ENCODE peak calls at places on chromosomes 2 and 18, in four cellular contexts. C is BE2C; U is small intestine; W is Jurkat, Clone E6-1. M is an unnamed sample.

GRCh38 chr2:125822746-125823145 is 833.2 kb upstream of the GYPC start:
- DNase-seq in C (no peak), U (no peak), W (no peak), M (no peak)

GRCh38 chr2:7194950-7195349 is 277.7 kb downstream of the RNF144A start:
- DNase-seq in C (no peak), U (no peak), W (no peak), M (no peak)

GRCh38 chr2:241636182-241636982 is 576 bp downstream of the THAP4 start:
- DNase-seq in C (peak; percentile 62), U (peak; percentile 63), W (no peak), M (no peak)

GRCh38 chr2:26412091-26412673 is 10.5 kb downstream of the DRC1 start:
- DNase-seq in C (no peak), U (peak; percentile 47), W (no peak), M (no peak)

GRCh38 chr2:102041351-102041750 is 49.6 kb downstream of the IL1R2 start:
- DNase-seq in C (no peak), U (peak; percentile 11), W (no peak), M (no peak)

GRCh38 chr2:33363599-33364300 is 112.7 kb upstream of the RASGRP3 start:
- DNase-seq in C (no peak), U (no peak), W (no peak), M (no peak)

GRCh38 chr18:23540867-23541266 is 37.6 kb downstream of the RMC1 start:
- DNase-seq in C (no peak), U (peak; percentile 18), W (peak; percentile 85), M (peak; percentile 49)

GRCh38 chr2:74602553-74603281 is 45.4 kb downstream of the M1AP start:
- DNase-seq in C (no peak), U (no peak), W (no peak), M (no peak)

GRCh38 chr2:149725234-149725633 is 137.7 kb upstream of the MMADHC start:
- DNase-seq in C (no peak), U (no peak), W (no peak), M (no peak)

GRCh38 chr2:5782103-5782502 is 89.9 kb downstream of the SOX11 start:
- DNase-seq in C (no peak), U (no peak), W (no peak), M (no peak)

GRCh38 chr2:214117054-214117453 is 293.8 kb upstream of the VWC2L start:
- DNase-seq in C (no peak), U (no peak), W (no peak), M (no peak)

GRCh38 chr18:75478996-75479870 is 51.7 kb upstream of the SMIM21 start:
- DNase-seq in C (no peak), U (peak; percentile 68), W (peak; percentile 36), M (peak; percentile 15)

GRCh38 chr18:7629416-7629815 is 62.3 kb downstream of the PTPRM start:
- DNase-seq in C (no peak), U (no peak), W (no peak), M (no peak)

GRCh38 chr2:219125886-219126270 is 34.7 kb downstream of the NHEJ1 start:
- DNase-seq in C (no peak), U (no peak), W (no peak), M (no peak)

GRCh38 chr2:56184500-56184996 is 758 bp downstream of the CCDC85A start:
- DNase-seq in C (no peak), U (peak; percentile 5), W (no peak), M (no peak)

GRCh38 chr2:85731606-85732005 is 22.2 kb upstream of the ATOH8 start:
- DNase-seq in C (no peak), U (no peak), W (no peak), M (no peak)

GRCh38 chr2:104851236-104852160 is 2.4 kb upstream of the POU3F3 start:
- DNase-seq in C (no peak), U (no peak), W (no peak), M (no peak)

GRCh38 chr2:1671916-1672315 is 72.4 kb downstream of the PXDN start:
- DNase-seq in C (no peak), U (no peak), W (no peak), M (no peak)

GRCh38 chr2:38284971-38285370 is 92.1 kb downstream of the ATL2 start:
- DNase-seq in C (no peak), U (peak; percentile 59), W (no peak), M (no peak)

GRCh38 chr18:35122586-35123224 is 81.5 kb downstream of the MAPRE2 start:
- DNase-seq in C (peak; percentile 68), U (no peak), W (no peak), M (peak; percentile 3)

GRCh38 chr2:1812926-1813325 is 68.6 kb upstream of the PXDN start:
- DNase-seq in C (no peak), U (no peak), W (no peak), M (no peak)

GRCh38 chr2:46388873-46389272 is 90.5 kb upstream of the TMEM247 start:
- DNase-seq in C (no peak), U (no peak), W (no peak), M (no peak)

GRCh38 chr2:95552911-95553310 is 38.9 kb upstream of the TRIM43 start:
- DNase-seq in C (no peak), U (no peak), W (no peak), M (no peak)

GRCh38 chr18:9389706-9390105 is 55.1 kb downstream of the TWSG1 start:
- DNase-seq in C (no peak), U (no peak), W (no peak), M (no peak)
- H3K4me3 ChIP-seq in C (no peak overlapping the region), U (no peak overlapping the region), W (no peak overlapping the region), M (no peak overlapping the region)

GRCh38 chr2:39667142-39667880 is 1.6 kb downstream of the TMEM178A start:
- DNase-seq in C (no peak), U (no peak), W (no peak), M (no peak)
- H3K4me3 ChIP-seq in C (no peak overlapping the region), U (no peak overlapping the region), W (no peak overlapping the region), M (no peak overlapping the region)

GRCh38 chr2:63049291-63050185 is 1.1 kb upstream of the OTX1 start:
- DNase-seq in C (no peak), U (no peak), W (peak; percentile 33), M (no peak)
- H3K4me3 ChIP-seq in C (peak overlapping the region; percentile 38), U (peak overlapping the region; percentile 49), W (peak overlapping the region; percentile 93), M (peak overlapping the region; percentile 33)

GRCh38 chr2:215417400-215417951 is 18.4 kb downstream of the FN1 start:
- DNase-seq in C (no peak), U (no peak), W (no peak), M (no peak)

GRCh38 chr2:215419769-215420470 is 15.9 kb downstream of the FN1 start:
- DNase-seq in C (no peak), U (no peak), W (no peak), M (no peak)

GRCh38 chr2:215419113-215419512 is 16.8 kb downstream of the FN1 start:
- DNase-seq in C (no peak), U (no peak), W (no peak), M (no peak)

GRCh38 chr2:215416656-215417055 is 19.2 kb downstream of the FN1 start:
- DNase-seq in C (no peak), U (no peak), W (no peak), M (no peak)

GRCh38 chr2:215418064-215418963 is 17.6 kb downstream of the FN1 start:
- DNase-seq in C (no peak), U (no peak), W (no peak), M (no peak)
- H3K4me3 ChIP-seq in C (no peak overlapping the region), U (no peak overlapping the region), W (no peak overlapping the region), M (no peak overlapping the region)

DNA sequence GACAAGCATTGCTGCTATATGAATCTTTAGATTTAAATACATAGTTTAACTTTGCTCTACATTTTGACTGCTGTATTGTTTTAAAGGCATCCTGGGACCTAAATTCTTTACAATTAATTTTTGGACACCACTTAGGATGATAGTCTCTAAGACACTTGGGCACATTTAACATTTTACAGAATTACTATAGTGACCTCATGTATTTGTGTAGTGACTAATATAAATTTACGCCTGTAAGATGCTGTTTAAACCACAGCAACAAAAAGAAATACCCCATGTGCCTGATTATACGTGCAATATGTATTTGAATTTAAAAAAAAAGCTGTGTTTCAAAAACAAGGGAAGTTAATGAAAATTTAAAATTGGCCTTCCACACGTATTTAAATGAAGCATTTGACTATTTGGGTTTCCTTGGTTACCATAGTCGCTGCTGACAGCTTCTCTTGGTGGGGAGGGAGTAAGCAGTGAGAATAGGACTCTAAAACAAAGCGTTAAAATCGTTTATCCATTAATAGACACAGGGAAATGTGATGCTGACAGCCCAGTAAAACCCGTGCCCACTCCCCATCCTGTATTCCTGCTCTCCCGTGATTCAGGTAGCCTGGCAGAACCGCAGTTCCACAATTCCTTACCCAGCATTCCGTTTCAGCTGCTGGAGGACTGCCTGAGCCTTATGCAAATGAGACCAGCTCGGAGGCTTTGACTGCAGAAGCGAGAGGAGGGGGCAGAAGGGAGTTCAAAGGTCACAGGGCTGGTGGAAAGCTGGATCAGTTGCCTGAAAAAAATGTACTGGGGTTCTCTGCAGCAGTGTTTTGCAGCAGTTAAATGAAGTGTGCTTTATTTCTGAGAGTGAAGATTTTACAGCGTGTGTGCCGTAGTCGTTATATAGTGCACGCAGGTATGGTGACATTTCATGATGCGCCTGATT is 104.3 kb downstream of the CSRNP3 start:
- DNase-seq in C (peak; percentile 66), U (peak; percentile 88), W (no peak), M (no peak)
- H3K4me3 ChIP-seq in C (peak overlapping the region; percentile 68), U (peak overlapping the region; percentile 44), W (no peak overlapping the region), M (no peak overlapping the region)

GRCh38 chr2:65612654-65613053 is 180.3 kb upstream of the SPRED2 start:
- DNase-seq in C (no peak), U (no peak), W (no peak), M (no peak)
- H3K4me3 ChIP-seq in C (no peak overlapping the region), U (no peak overlapping the region), W (no peak overlapping the region), M (no peak overlapping the region)

DNA sequence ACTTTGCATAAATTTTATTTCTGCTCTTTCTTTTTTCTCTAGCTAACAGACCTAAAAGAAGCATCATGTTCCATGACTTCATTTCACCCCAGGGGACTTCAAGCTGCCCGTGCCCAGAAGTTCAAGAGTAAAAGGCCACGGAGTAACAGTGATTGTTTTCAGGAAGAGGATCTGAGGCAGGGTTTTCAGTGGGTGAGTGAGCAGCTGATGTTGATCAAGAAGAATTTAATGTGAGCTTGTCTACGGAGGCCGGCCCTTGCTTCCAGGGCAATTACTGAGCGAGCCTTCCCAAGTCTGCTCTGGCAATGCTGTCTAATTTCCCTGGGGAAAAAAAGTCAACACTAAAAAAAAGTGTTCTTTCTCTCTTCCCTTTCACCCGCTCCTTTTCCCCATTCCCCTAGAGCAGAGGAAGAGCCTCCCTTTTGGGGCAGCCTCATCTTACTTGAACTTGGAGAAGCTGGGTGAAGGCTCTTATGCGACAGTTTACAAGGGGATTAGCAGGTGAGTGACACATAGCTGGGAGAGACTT is 1.2 kb downstream of the CDK15 start:
- DNase-seq in C (peak; percentile 78), U (no peak), W (no peak), M (no peak)
- H3K4me3 ChIP-seq in C (peak overlapping the region; percentile 43), U (no peak overlapping the region), W (no peak overlapping the region), M (no peak overlapping the region)

DNA sequence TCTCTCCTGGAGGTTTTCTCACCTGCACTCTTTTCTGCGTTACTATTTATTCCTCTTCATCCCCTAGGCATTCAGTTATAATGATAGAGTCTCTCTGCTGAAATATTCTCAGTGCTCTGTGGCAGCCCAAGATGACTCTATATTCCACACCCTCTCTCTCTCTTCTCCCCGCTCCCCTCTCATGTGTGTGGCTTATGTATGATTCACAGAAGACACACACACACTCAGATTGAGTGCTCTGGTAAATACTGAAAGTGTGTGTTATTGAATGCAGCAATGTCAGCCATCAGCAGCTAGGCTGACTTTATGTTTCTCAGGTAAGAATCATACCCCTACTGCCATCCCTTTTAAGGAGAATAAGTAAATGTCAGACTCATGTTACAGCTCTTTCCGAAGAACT is 201.2 kb downstream of the SLC4A10 start:
- DNase-seq in C (no peak), U (no peak), W (no peak), M (no peak)
- H3K4me3 ChIP-seq in C (no peak overlapping the region), U (no peak overlapping the region), W (no peak overlapping the region), M (no peak overlapping the region)